ENCODE peak calls at places on chromosome 18, in four cellular contexts. S is mesendoderm, B is H1, E is IMR-90. M is an unnamed sample.

GRCh38 chr18:76376225-76376624 is 118.8 kb downstream of the ZNF516 start:
- DNase-seq in S (no peak), B (no peak), E (peak; percentile 54), M (no peak)

GRCh38 chr18:31250902-31251301 is 67.1 kb upstream of the DSG1 start:
- DNase-seq in S (no peak), B (no peak), E (no peak), M (no peak)

GRCh38 chr18:6215888-6216287 is 198.8 kb downstream of the L3MBTL4 start:
- DNase-seq in S (no peak), B (no peak), E (no peak), M (no peak)

GRCh38 chr18:24270937-24271380 is 126.7 kb downstream of the OSBPL1A start:
- DNase-seq in S (peak; percentile 56), B (no peak), E (peak; percentile 63), M (no peak)

GRCh38 chr18:46353460-46353859 is 249.3 kb downstream of the HAUS1 start:
- DNase-seq in S (no peak), B (no peak), E (no peak), M (no peak)

GRCh38 chr18:48222118-48222517 is 187.1 kb downstream of the ZBTB7C start:
- DNase-seq in S (no peak), B (no peak), E (no peak), M (no peak)

GRCh38 chr18:58666176-58666575 is 5.1 kb upstream of the MALT1 start:
- DNase-seq in S (no peak), B (no peak), E (no peak), M (no peak)

GRCh38 chr18:47150824-47151366 is 595 bp upstream of the HDHD2 start:
- DNase-seq in S (no peak), B (no peak), E (no peak), M (no peak)

GRCh38 chr18:66632771-66633170 is 28.9 kb upstream of the CDH19 start:
- DNase-seq in S (no peak), B (no peak), E (no peak), M (no peak)

GRCh38 chr18:57864615-57865121 is 61.6 kb upstream of the ATP8B1 start:
- DNase-seq in S (no peak), B (no peak), E (no peak), M (no peak)

GRCh38 chr18:1760901-1761300 is 810.4 kb downstream of the METTL4 start:
- DNase-seq in S (no peak), B (no peak), E (no peak), M (no peak)

GRCh38 chr18:38256366-38256765 is 690.8 kb upstream of the CELF4 start:
- DNase-seq in S (peak; percentile 14), B (no peak), E (no peak), M (no peak)

GRCh38 chr18:67417864-67418523 is 98.5 kb downstream of the DSEL start:
- DNase-seq in S (no peak), B (no peak), E (peak; percentile 57), M (no peak)

GRCh38 chr18:9617006-9617542 is 2.7 kb upstream of the PPP4R1 start:
- DNase-seq in S (no peak), B (no peak), E (no peak), M (no peak)

GRCh38 chr18:36769172-36769571 is 59.6 kb downstream of the TPGS2 start:
- DNase-seq in S (no peak), B (no peak), E (peak; percentile 59), M (no peak)

GRCh38 chr18:58522157-58522556 is 106.7 kb downstream of the ALPK2 start:
- DNase-seq in S (no peak), B (no peak), E (no peak), M (no peak)

GRCh38 chr18:267380-267687 is 513 bp downstream of the THOC1 start:
- DNase-seq in S (peak; percentile 70), B (no peak), E (no peak), M (no peak)

GRCh38 chr18:35142270-35142605 is 98.6 kb upstream of the ZNF397 start:
- DNase-seq in S (no peak), B (no peak), E (no peak), M (no peak)

GRCh38 chr18:60193780-60194179 is 178.8 kb downstream of the MC4R start:
- DNase-seq in S (no peak), B (no peak), E (no peak), M (no peak)

GRCh38 chr18:9905401-9905922 is 8.4 kb upstream of the VAPA start:
- DNase-seq in S (no peak), B (no peak), E (no peak), M (no peak)

GRCh38 chr18:49561377-49562193 is at the start of gene LIPG:
- DNase-seq in S (peak; percentile 95), B (peak; percentile 53), E (peak; percentile 50), M (peak; percentile 91)

GRCh38 chr18:1361931-1362330 is 457.3 kb downstream of the ADCYAP1 start:
- DNase-seq in S (no peak), B (no peak), E (no peak), M (no peak)

GRCh38 chr18:63725682-63726480 is 23.1 kb downstream of the SERPINB11 start:
- DNase-seq in S (peak; percentile 10), B (no peak), E (no peak), M (no peak)

GRCh38 chr18:58671941-58672565 is 788 bp downstream of the MALT1 start:
- DNase-seq in S (peak; percentile 54), B (no peak), E (peak; percentile 36), M (no peak)

GRCh38 chr18:67318651-67319050 is 197.9 kb downstream of the DSEL start:
- DNase-seq in S (no peak), B (no peak), E (peak; percentile 69), M (no peak)

GRCh38 chr18:8844721-8845148 is 139.4 kb downstream of the MTCL1 start:
- DNase-seq in S (no peak), B (no peak), E (peak; percentile 46), M (no peak)

GRCh38 chr18:500556-501405 is at the start of gene COLEC12:
- DNase-seq in S (peak; percentile 53), B (no peak), E (no peak), M (no peak)

GRCh38 chr18:34640273-34640672 is 69.8 kb upstream of the DTNA start:
- DNase-seq in S (no peak), B (no peak), E (no peak), M (no peak)

GRCh38 chr18:335741-336140 is 67.9 kb upstream of the THOC1 start:
- DNase-seq in S (no peak), B (no peak), E (no peak), M (no peak)

GRCh38 chr18:44601447-44601846 is 79.2 kb upstream of the SETBP1 start:
- DNase-seq in S (no peak), B (no peak), E (peak; percentile 41), M (no peak)

GRCh38 chr18:48452863-48453323 is 43.7 kb upstream of the ZBTB7C start:
- DNase-seq in S (no peak), B (no peak), E (peak; percentile 13), M (no peak)

GRCh38 chr18:39624934-39625333 is 2059.3 kb upstream of the CELF4 start:
- DNase-seq in S (peak; percentile 90), B (peak; percentile 7), E (peak; percentile 82), M (no peak)

GRCh38 chr18:35616074-35616473 is 34.5 kb downstream of the GALNT1 start:
- DNase-seq in S (no peak), B (no peak), E (no peak), M (no peak)

GRCh38 chr18:11654736-11655604 is 34.1 kb upstream of the GNAL start:
- DNase-seq in S (peak; percentile 67), B (peak; percentile 13), E (peak; percentile 4), M (peak; percentile 72)

GRCh38 chr18:5890261-5890605 is 5.1 kb downstream of the TMEM200C start:
- DNase-seq in S (peak; percentile 51), B (no peak), E (no peak), M (peak; percentile 72)

GRCh38 chr18:48680339-48680738 is 141.5 kb downstream of the CTIF start:
- DNase-seq in S (no peak), B (no peak), E (no peak), M (no peak)

DNA sequence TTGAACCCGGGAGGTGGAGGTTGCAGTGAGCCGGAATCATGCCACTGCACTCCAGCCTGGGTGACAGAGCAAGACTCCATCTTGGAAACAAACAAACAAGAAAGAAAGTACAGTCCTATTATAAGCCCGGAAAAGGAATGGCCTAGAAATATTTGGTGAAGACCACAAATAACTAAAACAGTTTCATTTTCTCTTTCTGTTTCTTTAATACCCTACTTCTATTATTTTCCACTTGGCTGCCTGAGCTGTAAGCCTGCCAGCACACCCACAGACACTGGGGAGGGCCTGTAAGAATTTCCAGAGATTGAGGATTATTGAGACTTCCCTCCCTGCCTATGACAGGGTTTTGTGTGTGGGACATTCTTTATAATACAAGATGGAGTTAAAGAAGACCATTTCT is 188.0 kb upstream of the DCC start:
- DNase-seq in S (no peak), B (no peak), E (no peak), M (no peak)
- H3K56ac ChIP-seq in S (no peak overlapping the region), B (no peak overlapping the region), E (no peak overlapping the region), M (no peak overlapping the region)

GRCh38 chr18:74715865-74716712 is 118.4 kb downstream of the ZNF407 start:
- DNase-seq in S (no peak), B (no peak), E (no peak), M (no peak)
- H2BK120ac ChIP-seq in S (no peak overlapping the region), B (no peak overlapping the region), E (no peak overlapping the region), M (no peak overlapping the region)

GRCh38 chr18:80182855-80183254 is 64.5 kb downstream of the PARD6G start:
- DNase-seq in S (no peak), B (no peak), E (no peak), M (no peak)
- H3K27ac ChIP-seq in S (no peak overlapping the region), B (no peak overlapping the region), E (no peak overlapping the region), M (no peak overlapping the region)

GRCh38 chr18:13237641-13238040 is 19.1 kb downstream of the LDLRAD4 start:
- DNase-seq in S (no peak), B (no peak), E (no peak), M (no peak)

GRCh38 chr18:13239557-13239956 is 21.0 kb downstream of the LDLRAD4 start:
- DNase-seq in S (no peak), B (no peak), E (no peak), M (no peak)

GRCh38 chr18:13241083-13241892 is 22.7 kb downstream of the LDLRAD4 start:
- DNase-seq in S (no peak), B (no peak), E (no peak), M (no peak)

GRCh38 chr18:13241893-13242175 is 23.3 kb downstream of the LDLRAD4 start:
- DNase-seq in S (no peak), B (no peak), E (no peak), M (no peak)

GRCh38 chr18:13240060-13240725 is 21.6 kb downstream of the LDLRAD4 start:
- DNase-seq in S (no peak), B (no peak), E (no peak), M (no peak)
- H3K56ac ChIP-seq in S (no peak overlapping the region), B (no peak overlapping the region), E (no peak overlapping the region), M (no peak overlapping the region)

GRCh38 chr18:3015851-3016250 is 2.9 kb upstream of the LPIN2 start:
- DNase-seq in S (no peak), B (no peak), E (no peak), M (no peak)

GRCh38 chr18:3012306-3012919 is 531 bp downstream of the LPIN2 start:
- DNase-seq in S (peak; percentile 33), B (no peak), E (peak; percentile 20), M (peak; percentile 50)

GRCh38 chr18:3015203-3015590 is 2.3 kb upstream of the LPIN2 start:
- DNase-seq in S (peak; percentile 21), B (no peak), E (peak; percentile 84), M (no peak)

GRCh38 chr18:3014501-3015202 is 1.7 kb upstream of the LPIN2 start:
- DNase-seq in S (no peak), B (no peak), E (no peak), M (no peak)

GRCh38 chr18:3012920-3013810 is at the start of gene LPIN2:
- DNase-seq in S (peak; percentile 98), B (peak; percentile 84), E (peak; percentile 96), M (peak; percentile 96)
- H2BK120ac ChIP-seq in S (peak within 1 kb of the TSS; percentile 94), B (no peak within 1 kb of the TSS), E (peak within 1 kb of the TSS; percentile 33), M (no peak within 1 kb of the TSS)